ENCODE peak calls at places on chromosomes 5 and 9, in four cellular contexts. W is AG10803, G is T1000, C is T-helper 9 cell. R is an unnamed sample.

GRCh38 chr5:66010476-66010875 is 84.1 kb downstream of the ERBIN start:
- DNase-seq in W (peak; percentile 20), G (no peak), C (no peak), R (no peak)

GRCh38 chr9:95074632-95075269 is 242.8 kb downstream of the FANCC start:
- DNase-seq in W (no peak), G (no peak), C (no peak), R (no peak)

GRCh38 chr5:163565492-163565891 is 60.1 kb downstream of the MAT2B start:
- DNase-seq in W (no peak), G (no peak), C (no peak), R (peak; percentile 12)

GRCh38 chr9:84791608-84792007 is 122.1 kb downstream of the NTRK2 start:
- DNase-seq in W (no peak), G (no peak), C (no peak), R (no peak)

GRCh38 chr9:69600314-69601047 is 71.7 kb downstream of the APBA1 start:
- DNase-seq in W (no peak), G (no peak), C (no peak), R (no peak)

GRCh38 chr9:18124760-18125159 is 349.2 kb upstream of the ADAMTSL1 start:
- DNase-seq in W (peak; percentile 22), G (no peak), C (no peak), R (peak; percentile 38)

GRCh38 chr9:106755727-106756126 is 107.2 kb upstream of the ZNF462 start:
- DNase-seq in W (no peak), G (no peak), C (no peak), R (no peak)

GRCh38 chr5:19880859-19881436 is 107.1 kb downstream of the CDH18 start:
- DNase-seq in W (no peak), G (no peak), C (no peak), R (no peak)

GRCh38 chr5:68240771-68241170 is 25.2 kb downstream of the PIK3R1 start:
- DNase-seq in W (no peak), G (no peak), C (no peak), R (no peak)

GRCh38 chr5:94423411-94423810 is 195.0 kb downstream of the KIAA0825 start:
- DNase-seq in W (no peak), G (no peak), C (no peak), R (no peak)

GRCh38 chr5:129356846-129357245 is 103.3 kb upstream of the ADAMTS19 start:
- DNase-seq in W (no peak), G (no peak), C (no peak), R (no peak)